ENCODE peak calls at places on chromosomes 12 and 14, in five cellular contexts. Q is omental fat pad; H is HT1080; W is NCI-H1105; K is activated CD4-positive, alpha-beta T cell treated with anti-CD3 and anti-CD28 coated beads for 24 hours. F is an unnamed sample.

GRCh38 chr12:53675701-53676607 is at the start of gene ATP5MC2:
- DNase-seq in Q (peak), H (peak), W (peak), K (peak), F (peak)

GRCh38 chr12:124389537-124390441 is 94.9 kb downstream of the RFLNA start:
- DNase-seq in Q (no peak), H (no peak), W (no peak), K (no peak), F (no peak)

GRCh38 chr12:104226672-104227071 is 11.1 kb downstream of the TXNRD1 start:
- DNase-seq in Q (no peak), H (no peak), W (no peak), K (no peak), F (peak)

GRCh38 chr12:57166971-57167371 is 19.6 kb upstream of the LRP1-AS start:
- DNase-seq in Q (no peak), H (peak), W (no peak), K (peak), F (peak)

GRCh38 chr12:113449299-113449698 is 22.4 kb downstream of the LHX5 start:
- DNase-seq in Q (no peak), H (no peak), W (no peak), K (no peak), F (no peak)

GRCh38 chr12:1360812-1361211 is 233.6 kb downstream of the FBXL14 start:
- DNase-seq in Q (no peak), H (peak), W (no peak), K (no peak), F (peak)

GRCh38 chr12:3662516-3662915 is 90.4 kb downstream of the CRACR2A start:
- DNase-seq in Q (no peak), H (no peak), W (no peak), K (no peak), F (peak)

GRCh38 chr12:132397152-132397933 is 68.0 kb upstream of the GALNT9 start:
- DNase-seq in Q (no peak), H (no peak), W (no peak), K (no peak), F (no peak)

GRCh38 chr12:62686938-62687337 is 220.3 kb downstream of the MON2 start:
- DNase-seq in Q (no peak), H (no peak), W (no peak), K (no peak), F (no peak)

GRCh38 chr12:120100630-120101029 is 15.9 kb downstream of the RAB35 start:
- DNase-seq in Q (no peak), H (no peak), W (peak), K (no peak), F (peak)

GRCh38 chr12:97038859-97039258 is 131.8 kb downstream of the NEDD1 start:
- DNase-seq in Q (no peak), H (peak), W (no peak), K (no peak), F (peak)

GRCh38 chr14:21680072-21680471 is 6.5 kb upstream of the OR4E1 start:
- DNase-seq in Q (no peak), H (peak), W (no peak), K (no peak), F (peak)

GRCh38 chr14:24443053-24443683 is 592 bp upstream of the SDR39U1 start:
- DNase-seq in Q (no peak), H (no peak), W (no peak), K (no peak), F (no peak)

GRCh38 chr14:81437226-81437625 is 37.1 kb upstream of the STON2 start:
- DNase-seq in Q (no peak), H (no peak), W (no peak), K (no peak), F (no peak)

GRCh38 chr14:88234442-88234841 is 88.6 kb downstream of the KCNK10 start:
- DNase-seq in Q (no peak), H (no peak), W (no peak), K (no peak), F (no peak)

GRCh38 chr12:94304566-94305061 is 155.1 kb downstream of the CEP83 start:
- DNase-seq in Q (no peak), H (no peak), W (no peak), K (no peak), F (peak)

GRCh38 chr14:22036541-22036940 is 362.9 kb upstream of the OR4E1 start:
- DNase-seq in Q (no peak), H (no peak), W (no peak), K (no peak), F (no peak)

GRCh38 chr14:23379331-23380196 is 2.7 kb downstream of the CMTM5 start:
- DNase-seq in Q (no peak), H (peak), W (peak), K (peak), F (peak)

GRCh38 chr14:80212025-80212402 is 710 bp upstream of the DIO2 start:
- DNase-seq in Q (no peak), H (peak), W (no peak), K (no peak), F (peak)

GRCh38 chr14:90781344-90781761 is 34.9 kb downstream of the TTC7B start:
- DNase-seq in Q (no peak), H (peak), W (no peak), K (no peak), F (peak)

GRCh38 chr12:15757553-15758255 is 31.5 kb downstream of the EPS8 start:
- DNase-seq in Q (no peak), H (peak), W (no peak), K (no peak), F (peak)

GRCh38 chr12:11855993-11856374 is 206.5 kb downstream of the ETV6 start:
- DNase-seq in Q (no peak), H (no peak), W (peak), K (no peak), F (no peak)

GRCh38 chr14:52801014-52801708 is 9.8 kb upstream of the GNPNAT1 start:
- DNase-seq in Q (no peak), H (peak), W (no peak), K (no peak), F (peak)

GRCh38 chr12:79020106-79020505 is 155.5 kb downstream of the SYT1 start:
- DNase-seq in Q (no peak), H (peak), W (no peak), K (no peak), F (peak)

GRCh38 chr12:91772411-91772810 is 373.2 kb downstream of the BTG1 start:
- DNase-seq in Q (no peak), H (no peak), W (no peak), K (no peak), F (no peak)

GRCh38 chr12:45669093-45669492 is 60.4 kb upstream of the ARID2 start:
- DNase-seq in Q (no peak), H (no peak), W (no peak), K (no peak), F (peak)

GRCh38 chr12:76921891-76922664 is 43.3 kb upstream of the CSRP2 start:
- DNase-seq in Q (no peak), H (no peak), W (no peak), K (no peak), F (no peak)

GRCh38 chr14:101588990-101589389 is 27.7 kb downstream of the DIO3 start:
- DNase-seq in Q (no peak), H (peak), W (no peak), K (no peak), F (no peak)

GRCh38 chr12:14839262-14839661 is 4.1 kb downstream of the ART4 start:
- DNase-seq in Q (no peak), H (no peak), W (no peak), K (no peak), F (no peak)

GRCh38 chr12:12327802-12328201 is 22.2 kb downstream of the MANSC1 start:
- DNase-seq in Q (no peak), H (peak), W (peak), K (peak), F (peak)

GRCh38 chr12:93482721-93483120 is 15.4 kb downstream of the MRPL42 start:
- DNase-seq in Q (no peak), H (no peak), W (no peak), K (no peak), F (no peak)

GRCh38 chr12:26523708-26524150 is 309.3 kb downstream of the ITPR2 start:
- DNase-seq in Q (peak), H (no peak), W (no peak), K (no peak), F (peak)

GRCh38 chr14:35965425-35965824 is 139.3 kb downstream of the BRMS1L start:
- DNase-seq in Q (no peak), H (no peak), W (no peak), K (no peak), F (no peak)

GRCh38 chr14:65193891-65194290 is 91.6 kb upstream of the MAX start:
- DNase-seq in Q (no peak), H (no peak), W (no peak), K (no peak), F (no peak)

GRCh38 chr14:103625361-103626095 is 3.5 kb upstream of the KLC1 start:
- DNase-seq in Q (no peak), H (no peak), W (no peak), K (no peak), F (no peak)

GRCh38 chr12:64612843-64613242 is 2.5 kb downstream of the RASSF3 start:
- DNase-seq in Q (no peak), H (no peak), W (no peak), K (no peak), F (no peak)

GRCh38 chr14:71362920-71363584 is 455.8 kb downstream of the PCNX1 start:
- DNase-seq in Q (no peak), H (no peak), W (no peak), K (no peak), F (peak)

GRCh38 chr12:65238609-65239008 is 39.9 kb upstream of the MSRB3 start:
- DNase-seq in Q (no peak), H (no peak), W (no peak), K (no peak), F (no peak)